ENCODE peak calls at places on chromosomes 2 and 18, in six cellular contexts. J is fibroblast of mammary gland, P is neural progenitor cell, O is mucosa of descending colon, H is thoracic aorta, N is Caco-2. Y is an unnamed sample.

GRCh38 chr2:69619725-69620124 is 23.8 kb downstream of the AAK1 start:
- DNase-seq in N (no peak), P (no peak), J (no peak), H (no peak), O (no peak), Y (no peak)

GRCh38 chr2:237405006-237405559 is 8.9 kb downstream of the COL6A3 start:
- DNase-seq in O (no peak), H (no peak), J (peak; percentile 91), N (no peak), P (no peak), Y (no peak)

GRCh38 chr2:47404356-47404755 is 1.4 kb downstream of the MSH2 start:
- DNase-seq in H (no peak), N (no peak), O (peak; percentile 40), P (no peak), J (no peak), Y (no peak)

GRCh38 chr2:197575987-197576386 is 60.1 kb downstream of the MOB4 start:
- DNase-seq in H (no peak), J (peak; percentile 79), O (no peak), N (no peak), P (no peak), Y (no peak)

GRCh38 chr2:236711440-236711839 is 141.8 kb downstream of the ACKR3 start:
- DNase-seq in O (no peak), P (no peak), N (no peak), J (peak; percentile 77), H (no peak), Y (no peak)

GRCh38 chr2:236718207-236718992 is 148.8 kb downstream of the ACKR3 start:
- DNase-seq in J (peak; percentile 42), O (no peak), N (no peak), H (no peak), P (no peak), Y (no peak)

GRCh38 chr2:68255736-68256450 is 3.6 kb upstream of the PPP3R1 start:
- DNase-seq in P (peak; percentile 14), O (no peak), J (peak; percentile 36), H (no peak), N (no peak), Y (no peak)

GRCh38 chr2:156486175-156486574 is 50.0 kb downstream of the GPD2 start:
- DNase-seq in O (no peak), P (no peak), N (no peak), H (no peak), J (peak; percentile 72), Y (no peak)

GRCh38 chr2:54579682-54580349 is 123.7 kb downstream of the SPTBN1 start:
- DNase-seq in N (peak; percentile 76), H (no peak), J (no peak), O (peak; percentile 75), P (no peak), Y (no peak)

GRCh38 chr2:63053235-63053888 is 2.7 kb downstream of the OTX1 start:
- DNase-seq in N (no peak), J (no peak), P (peak; percentile 43), H (no peak), O (no peak), Y (no peak)

GRCh38 chr18:38413202-38413601 is 847.6 kb upstream of the CELF4 start:
- DNase-seq in O (no peak), J (no peak), H (no peak), P (no peak), N (no peak), Y (no peak)

GRCh38 chr2:220586980-220587549 is 959.6 kb downstream of the SLC4A3 start:
- DNase-seq in H (no peak), O (no peak), P (no peak), N (no peak), J (no peak), Y (no peak)

GRCh38 chr2:203893386-203893785 is 25.8 kb downstream of the CTLA4 start:
- DNase-seq in N (no peak), O (no peak), H (no peak), P (no peak), J (peak; percentile 78), Y (no peak)

GRCh38 chr2:203887680-203888079 is 20.1 kb downstream of the CTLA4 start:
- DNase-seq in P (no peak), O (no peak), J (no peak), N (no peak), H (no peak), Y (no peak)

GRCh38 chr2:203892207-203892606 is 24.6 kb downstream of the CTLA4 start:
- DNase-seq in P (no peak), J (no peak), H (no peak), O (no peak), N (peak; percentile 55), Y (no peak)

GRCh38 chr2:203891474-203891873 is 23.9 kb downstream of the CTLA4 start:
- DNase-seq in J (peak; percentile 15), O (no peak), H (no peak), N (no peak), P (no peak), Y (no peak)

GRCh38 chr2:203890733-203891132 is 23.2 kb downstream of the CTLA4 start:
- DNase-seq in O (no peak), P (no peak), N (no peak), J (no peak), H (no peak), Y (no peak)
- H3K4me3 ChIP-seq in O (no peak overlapping the region), P (no peak overlapping the region), N (no peak overlapping the region), J (no peak overlapping the region), H (no peak overlapping the region), Y (no peak overlapping the region)

GRCh38 chr2:96241227-96241626 is 24.6 kb downstream of the TMEM127 start:
- DNase-seq in P (peak; percentile 46), O (no peak), J (no peak), N (no peak), H (no peak), Y (peak; percentile 34)
- H3K4me3 ChIP-seq in P (no peak overlapping the region), O (no peak overlapping the region), J (no peak overlapping the region), N (no peak overlapping the region), H (no peak overlapping the region), Y (no peak overlapping the region)

GRCh38 chr18:48942086-48942485 is 8.7 kb downstream of the SMAD7 start:
- DNase-seq in O (no peak), N (no peak), H (no peak), J (no peak), P (no peak), Y (no peak)

GRCh38 chr18:48942554-48943261 is 8.1 kb downstream of the SMAD7 start:
- DNase-seq in P (no peak), J (peak; percentile 93), N (peak; percentile 87), O (peak; percentile 24), H (no peak), Y (peak; percentile 89)

GRCh38 chr18:48944634-48945033 is 6.1 kb downstream of the SMAD7 start:
- DNase-seq in H (no peak), J (no peak), O (no peak), P (no peak), N (no peak), Y (no peak)

GRCh38 chr18:48943736-48944527 is 6.8 kb downstream of the SMAD7 start:
- DNase-seq in J (no peak), P (no peak), O (peak; percentile 35), N (no peak), H (no peak), Y (no peak)

DNA sequence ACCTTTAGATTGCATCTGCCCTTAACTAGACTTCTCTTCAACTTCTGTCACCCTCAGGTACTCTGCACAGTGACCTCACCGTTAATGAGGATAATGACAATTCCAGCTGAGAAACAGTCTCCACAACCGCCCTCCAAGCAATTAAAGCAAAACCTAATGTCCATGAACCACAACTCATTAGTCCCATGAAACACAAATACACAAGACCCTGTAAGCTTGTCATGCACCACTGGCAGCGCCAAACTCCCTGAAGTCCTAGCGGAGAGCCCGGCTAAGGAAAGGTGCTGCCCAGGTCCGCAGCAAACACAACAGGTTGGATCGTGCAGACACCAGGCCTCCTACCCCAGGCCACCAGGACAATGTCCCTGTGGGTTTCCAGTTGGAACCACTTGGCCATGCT is 7.4 kb downstream of the SMAD7 start:
- DNase-seq in J (no peak), O (no peak), H (no peak), N (no peak), P (no peak), Y (no peak)
- H3K4me3 ChIP-seq in J (no peak overlapping the region), O (no peak overlapping the region), H (peak overlapping the region; percentile 96), N (no peak overlapping the region), P (no peak overlapping the region), Y (peak overlapping the region; percentile 99)

DNA sequence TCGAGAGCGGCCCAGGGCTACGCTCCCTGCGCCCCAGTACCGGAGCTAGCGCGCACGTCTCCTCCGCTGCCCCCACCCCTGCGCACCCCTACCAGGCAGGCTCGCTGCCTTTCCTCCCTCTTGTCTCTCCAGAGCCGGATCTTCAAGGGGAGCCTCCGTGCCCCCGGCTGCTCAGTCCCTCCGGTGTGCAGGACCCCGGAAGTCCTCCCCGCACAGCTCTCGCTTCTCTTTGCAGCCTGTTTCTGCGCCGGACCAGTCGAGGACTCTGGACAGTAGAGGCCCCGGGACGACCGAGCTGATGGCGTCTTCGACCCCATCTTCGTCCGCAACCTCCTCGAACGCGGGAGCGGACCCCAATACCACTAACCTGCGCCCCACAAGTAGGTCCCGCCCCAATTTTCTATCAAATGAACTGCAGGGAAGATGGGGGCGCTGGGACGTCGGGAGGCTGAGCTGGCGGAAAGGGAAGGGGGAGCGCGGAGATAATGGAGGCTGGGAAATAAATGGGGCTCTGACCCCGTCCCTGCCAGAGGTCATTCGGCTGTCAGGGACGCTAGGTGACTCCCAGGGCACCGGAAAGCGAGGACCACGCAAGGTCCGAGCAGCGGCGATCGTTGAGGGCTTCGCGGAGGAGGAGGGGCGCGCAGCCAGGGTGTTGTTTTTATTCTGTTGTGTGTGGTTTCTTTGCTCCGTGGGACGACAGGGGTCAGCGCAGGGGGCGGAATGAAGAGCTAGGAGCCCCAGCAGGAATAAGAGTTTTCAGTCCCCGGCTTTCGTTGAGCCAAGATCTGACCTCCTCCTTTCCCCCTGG is 1.8 kb downstream of the GAD1 start:
- DNase-seq in J (no peak), H (no peak), P (peak; percentile 44), O (no peak), N (no peak), Y (no peak)
- H3K4me3 ChIP-seq in J (no peak overlapping the region), H (peak overlapping the region; percentile 73), P (peak overlapping the region; percentile 60), O (no peak overlapping the region), N (peak overlapping the region; percentile 76), Y (peak overlapping the region; percentile 23)

GRCh38 chr2:123609077-123609476 is 416.0 kb upstream of the CNTNAP5 start:
- DNase-seq in P (peak; percentile 8), N (no peak), J (no peak), H (no peak), O (no peak), Y (no peak)
- H3K4me3 ChIP-seq in P (no peak overlapping the region), N (no peak overlapping the region), J (no peak overlapping the region), H (no peak overlapping the region), O (no peak overlapping the region), Y (no peak overlapping the region)

DNA sequence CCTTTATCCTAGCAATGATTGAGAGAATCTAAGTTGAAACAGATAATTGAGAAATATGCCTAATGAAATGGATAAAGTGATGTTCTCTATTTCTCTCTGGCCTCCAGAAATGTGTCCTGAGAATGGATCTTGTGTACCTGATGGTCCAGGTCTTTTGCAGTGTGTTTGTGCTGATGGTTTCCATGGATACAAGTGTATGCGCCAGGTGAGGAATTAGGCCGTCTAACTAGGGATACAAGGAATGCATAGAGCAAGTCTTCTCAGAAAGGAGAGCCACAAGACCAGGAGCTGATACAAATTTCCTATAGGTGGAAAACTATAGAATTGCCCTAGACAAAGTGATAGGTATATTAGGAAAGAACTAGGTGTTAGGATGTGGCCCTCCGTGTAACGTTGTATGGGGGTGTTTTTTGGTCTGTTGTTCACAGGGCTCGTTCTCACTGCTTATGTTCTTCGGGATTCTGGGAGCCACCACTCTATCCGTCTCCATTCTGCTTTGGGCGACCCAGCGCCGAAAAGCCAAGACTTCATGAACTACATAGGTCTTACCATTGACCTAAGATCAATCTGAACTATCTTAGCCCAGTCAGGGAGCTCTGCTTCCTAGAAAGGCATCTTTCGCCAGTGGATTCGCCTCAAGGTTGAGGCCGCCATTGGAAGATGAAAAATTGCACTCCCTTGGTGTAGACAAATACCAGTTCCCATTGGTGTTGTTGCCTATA is 592 bp upstream of the CAD start:
- DNase-seq in H (no peak), J (no peak), O (peak; percentile 19), P (no peak), N (no peak), Y (no peak)
- H3K4me3 ChIP-seq in H (peak overlapping the region; percentile 74), J (peak overlapping the region; percentile 88), O (no peak overlapping the region), P (peak overlapping the region; percentile 59), N (peak overlapping the region; percentile 88), Y (peak overlapping the region; percentile 79)

Y was measured in kidney.